ENCODE peak calls at places on chromosomes 12 and 14, in nine cellular contexts. I, K, M, L, J, H, F, D and S are unnamed samples.
A peak's percentile ranks its signal among the peaks of the same experiment; 100 is the strongest.

GRCh38 chr14:31382221-31382620 is 38.1 kb downstream of the HEATR5A start:
- DNase-seq in I (no peak), K (no peak), M (no peak), L (no peak), J (no peak), H (no peak), F (no peak), D (no peak), S (no peak)

GRCh38 chr12:5043589-5044419 is at the start of gene KCNA5:
- DNase-seq in I (no peak), K (no peak), M (no peak), L (no peak), J (no peak), H (peak; percentile 74), F (no peak), D (no peak), S (no peak)

GRCh38 chr14:64692597-64693350 is 11.4 kb upstream of the PLEKHG3 start:
- DNase-seq in I (no peak), K (no peak), M (no peak), L (no peak), J (no peak), H (no peak), F (no peak), D (peak; percentile 33), S (no peak)

GRCh38 chr12:108532061-108532848 is 17.2 kb downstream of the FICD start:
- DNase-seq in I (no peak), K (no peak), M (no peak), L (no peak), J (no peak), H (no peak), F (no peak), D (no peak), S (no peak)

GRCh38 chr12:79782197-79782890 is 91.6 kb upstream of the PAWR start:
- DNase-seq in I (no peak), K (no peak), M (no peak), L (no peak), J (no peak), H (no peak), F (no peak), D (no peak), S (no peak)

GRCh38 chr12:117141097-117141898 is 42.1 kb upstream of the TESC start:
- DNase-seq in I (no peak), K (no peak), M (no peak), L (no peak), J (no peak), H (peak; percentile 29), F (no peak), D (no peak), S (no peak)

GRCh38 chr14:75811862-75812505 is 150.9 kb downstream of the TTLL5 start:
- DNase-seq in I (no peak), K (no peak), M (no peak), L (no peak), J (no peak), H (peak; percentile 53), F (no peak), D (no peak), S (no peak)

GRCh38 chr14:69395929-69396328 is 2.2 kb downstream of the ERH start:
- DNase-seq in I (no peak), K (no peak), M (no peak), L (no peak), J (no peak), H (no peak), F (no peak), D (no peak), S (no peak)

GRCh38 chr12:56333197-56333678 is 562 bp downstream of the PAN2 start:
- DNase-seq in I (no peak), K (no peak), M (no peak), L (no peak), J (no peak), H (no peak), F (peak; percentile 6), D (no peak), S (no peak)

GRCh38 chr14:57884175-57884574 is 18.3 kb upstream of the SLC35F4 start:
- DNase-seq in I (no peak), K (no peak), M (no peak), L (no peak), J (no peak), H (no peak), F (no peak), D (no peak), S (no peak)

GRCh38 chr14:100092832-100093231 is 27.6 kb downstream of the EVL start:
- DNase-seq in I (no peak), K (no peak), M (no peak), L (no peak), J (no peak), H (no peak), F (no peak), D (no peak), S (no peak)

GRCh38 chr12:101941306-101942000 is 64.1 kb downstream of the DRAM1 start:
- DNase-seq in I (no peak), K (no peak), M (no peak), L (no peak), J (no peak), H (no peak), F (no peak), D (no peak), S (no peak)

GRCh38 chr12:32400114-32400672 is 835 bp downstream of the FGD4 start:
- DNase-seq in I (no peak), K (no peak), M (no peak), L (peak; percentile 7), J (no peak), H (peak; percentile 77), F (peak; percentile 28), D (peak; percentile 57), S (no peak)

GRCh38 chr12:24444634-24445033 is 495.2 kb upstream of the SOX5 start:
- DNase-seq in I (no peak), K (no peak), M (no peak), L (no peak), J (no peak), H (no peak), F (no peak), D (no peak), S (no peak)

DNA sequence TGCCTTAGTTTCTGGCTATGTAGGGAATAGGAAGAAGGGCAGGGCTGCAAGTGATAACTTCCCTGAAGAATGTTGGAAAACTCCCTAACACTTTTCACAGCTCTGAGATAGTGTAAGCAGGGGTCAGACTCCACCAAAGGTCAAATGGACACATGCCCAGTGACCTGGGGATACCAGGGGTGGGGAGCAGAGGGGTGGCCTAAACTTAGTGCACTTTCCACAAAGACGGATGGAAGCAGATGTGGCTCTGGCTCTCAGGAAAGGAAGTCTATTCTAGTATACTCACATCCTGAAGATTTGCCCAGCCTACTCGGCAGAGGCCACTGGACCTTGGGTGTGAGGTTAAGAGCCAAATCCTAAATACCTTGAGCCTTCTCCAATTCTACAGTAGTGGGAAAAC is 285.8 kb downstream of the NUAK1 start:
- DNase-seq in I (no peak), K (no peak), M (no peak), L (no peak), J (no peak), H (no peak), F (no peak), D (no peak), S (no peak)
- TF ChIP-seq POLR2AphosphoS5 in I (no peak), K (no peak), M (no peak), L (no peak), J (no peak), H (no peak), F (no peak), D (no peak), S (no peak)

DNA sequence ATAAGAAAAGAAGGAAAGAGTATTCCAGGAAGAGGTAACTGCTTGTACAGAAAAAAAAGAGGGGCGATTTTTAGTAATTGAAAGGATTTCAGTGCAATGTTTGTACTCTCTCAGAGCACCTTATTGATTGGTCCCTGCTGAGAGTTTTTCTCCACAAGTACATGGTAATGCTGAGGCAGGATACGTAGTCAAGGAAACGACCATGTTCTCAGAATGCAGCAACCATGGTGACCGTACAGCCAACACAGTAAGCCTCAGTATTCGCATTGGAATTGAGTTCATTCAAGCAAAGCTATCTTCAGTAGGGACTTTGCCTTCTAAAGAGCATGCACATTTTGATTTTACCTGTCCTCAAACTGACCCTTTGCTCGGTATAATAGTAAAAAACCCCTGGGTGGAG is 6.1 kb upstream of the SLC41A2 start:
- DNase-seq in I (no peak), K (no peak), M (no peak), L (no peak), J (no peak), H (no peak), F (no peak), D (no peak), S (no peak)
- TF ChIP-seq POLR2AphosphoS5 in I (no peak), K (no peak), M (no peak), L (no peak), J (no peak), H (no peak), F (no peak), D (no peak), S (no peak)

DNA sequence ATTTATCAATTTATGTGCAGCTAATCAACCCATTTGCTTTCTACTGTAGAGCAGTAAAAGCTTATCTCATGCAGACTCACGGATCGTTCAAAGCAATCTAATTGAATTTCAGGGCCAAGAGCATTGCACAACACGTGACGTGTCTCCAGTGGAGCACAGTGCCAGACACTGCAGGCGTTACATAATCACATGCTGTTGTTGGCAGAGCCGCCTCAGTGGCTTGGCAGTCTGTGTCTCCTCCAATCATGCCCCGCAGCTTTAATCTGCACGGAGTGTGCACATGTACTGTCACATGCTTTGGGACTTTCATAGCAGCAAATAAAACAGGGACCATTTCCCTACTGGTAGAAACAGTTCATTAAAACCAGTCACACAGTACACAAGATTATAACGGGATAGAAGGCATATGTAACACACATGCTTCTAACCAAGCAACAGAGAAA is 309.3 kb downstream of the ITPR2 start:
- DNase-seq in I (no peak), K (no peak), M (peak; percentile 84), L (no peak), J (no peak), H (no peak), F (peak; percentile 87), D (peak; percentile 93), S (peak; percentile 94)
- TF ChIP-seq POLR2AphosphoS5 in I (no peak), K (no peak), M (peak; percentile 98), L (no peak), J (peak; percentile 87), H (no peak), F (peak; percentile 94), D (peak; percentile 84), S (peak; percentile 65)

GRCh38 chr12:118537481-118537917 is 161.1 kb downstream of the SUDS3 start:
- DNase-seq in I (no peak), K (no peak), M (no peak), L (no peak), J (no peak), H (peak; percentile 62), F (peak; percentile 7), D (no peak), S (no peak)
- TF ChIP-seq POLR2AphosphoS5 in I (no peak), K (no peak), M (no peak), L (no peak), J (no peak), H (no peak), F (peak; percentile 64), D (peak; percentile 58), S (no peak)

GRCh38 chr14:24292118-24292807 is 7.3 kb downstream of the DHRS1 start:
- DNase-seq in I (no peak), K (no peak), M (no peak), L (no peak), J (no peak), H (no peak), F (no peak), D (no peak), S (no peak)
- TF ChIP-seq POLR2AphosphoS5 in I (no peak), K (no peak), M (no peak), L (no peak), J (no peak), H (no peak), F (no peak), D (no peak), S (no peak)

GRCh38 chr12:64665506-64665905 is 55.2 kb downstream of the RASSF3 start:
- DNase-seq in I (no peak), K (no peak), M (no peak), L (no peak), J (no peak), H (peak; percentile 77), F (no peak), D (no peak), S (no peak)
- TF ChIP-seq POLR2AphosphoS5 in I (peak; percentile 97), K (peak; percentile 87), M (no peak), L (no peak), J (no peak), H (no peak), F (no peak), D (peak; percentile 58), S (no peak)